ENCODE peak calls at places on chromosomes 12 and 14, in ten cellular contexts. One of them, this sample, is unnamed.

GRCh38 chr12:9043766-9044165 is 54.4 kb downstream of the KLRG1 start:
- DNase-seq in nephron progenitor cell: no peak
- DNase-seq in NCI-H146: no peak
- DNase-seq in kidney tubule cell: no peak
- DNase-seq in heart right ventricle: no peak
- DNase-seq in activated T-helper 1 cell treated with Interleukin-2 at 50 U/mL for 16 hours: no peak
- DNase-seq in stimulated activated CD4-positive, alpha-beta T cell treated with anti-CD3 and anti-CD28 coated beads, Interleukin-12 subunit alpha, Interleukin-12 subunit beta, amount 100 ng/mL, for 4 hours: no peak
- DNase-seq in effector memory CD8-positive, alpha-beta T cell: no peak
- DNase-seq in anterior cingulate cortex: no peak
- DNase-seq in thoracic aorta: no peak
- DNase-seq in this sample: no peak

GRCh38 chr12:89663577-89664357 is 44.9 kb downstream of the ATP2B1 start:
- DNase-seq in nephron progenitor cell: no peak
- DNase-seq in NCI-H146: no peak
- DNase-seq in kidney tubule cell: no peak
- DNase-seq in heart right ventricle: no peak
- DNase-seq in activated T-helper 1 cell treated with Interleukin-2 at 50 U/mL for 16 hours: no peak
- DNase-seq in stimulated activated CD4-positive, alpha-beta T cell treated with anti-CD3 and anti-CD28 coated beads, Interleukin-12 subunit alpha, Interleukin-12 subunit beta, amount 100 ng/mL, for 4 hours: no peak
- DNase-seq in effector memory CD8-positive, alpha-beta T cell: no peak
- DNase-seq in anterior cingulate cortex: no peak
- DNase-seq in thoracic aorta: no peak
- DNase-seq in this sample: no peak

GRCh38 chr14:81990312-81990761 is 456.7 kb upstream of the SEL1L start:
- DNase-seq in nephron progenitor cell: peak
- DNase-seq in NCI-H146: peak
- DNase-seq in kidney tubule cell: peak
- DNase-seq in heart right ventricle: no peak
- DNase-seq in activated T-helper 1 cell treated with Interleukin-2 at 50 U/mL for 16 hours: no peak
- DNase-seq in stimulated activated CD4-positive, alpha-beta T cell treated with anti-CD3 and anti-CD28 coated beads, Interleukin-12 subunit alpha, Interleukin-12 subunit beta, amount 100 ng/mL, for 4 hours: peak
- DNase-seq in effector memory CD8-positive, alpha-beta T cell: no peak
- DNase-seq in anterior cingulate cortex: peak
- DNase-seq in thoracic aorta: no peak
- DNase-seq in this sample: peak

GRCh38 chr14:38721822-38722431 is 381.1 kb downstream of the SEC23A start:
- DNase-seq in nephron progenitor cell: peak
- DNase-seq in NCI-H146: peak
- DNase-seq in kidney tubule cell: peak
- DNase-seq in heart right ventricle: peak
- DNase-seq in activated T-helper 1 cell treated with Interleukin-2 at 50 U/mL for 16 hours: no peak
- DNase-seq in stimulated activated CD4-positive, alpha-beta T cell treated with anti-CD3 and anti-CD28 coated beads, Interleukin-12 subunit alpha, Interleukin-12 subunit beta, amount 100 ng/mL, for 4 hours: no peak
- DNase-seq in effector memory CD8-positive, alpha-beta T cell: peak
- DNase-seq in anterior cingulate cortex: peak
- DNase-seq in thoracic aorta: no peak
- DNase-seq in this sample: peak

GRCh38 chr12:119145367-119145766 is 33.4 kb upstream of the HSPB8 start:
- DNase-seq in nephron progenitor cell: no peak
- DNase-seq in NCI-H146: no peak
- DNase-seq in kidney tubule cell: no peak
- DNase-seq in heart right ventricle: no peak
- DNase-seq in activated T-helper 1 cell treated with Interleukin-2 at 50 U/mL for 16 hours: no peak
- DNase-seq in stimulated activated CD4-positive, alpha-beta T cell treated with anti-CD3 and anti-CD28 coated beads, Interleukin-12 subunit alpha, Interleukin-12 subunit beta, amount 100 ng/mL, for 4 hours: no peak
- DNase-seq in effector memory CD8-positive, alpha-beta T cell: no peak
- DNase-seq in anterior cingulate cortex: no peak
- DNase-seq in thoracic aorta: no peak
- DNase-seq in this sample: no peak

GRCh38 chr12:7557227-7557626 is 53.6 kb upstream of the CD163 start:
- DNase-seq in nephron progenitor cell: no peak
- DNase-seq in NCI-H146: no peak
- DNase-seq in kidney tubule cell: no peak
- DNase-seq in heart right ventricle: no peak
- DNase-seq in activated T-helper 1 cell treated with Interleukin-2 at 50 U/mL for 16 hours: no peak
- DNase-seq in stimulated activated CD4-positive, alpha-beta T cell treated with anti-CD3 and anti-CD28 coated beads, Interleukin-12 subunit alpha, Interleukin-12 subunit beta, amount 100 ng/mL, for 4 hours: no peak
- DNase-seq in effector memory CD8-positive, alpha-beta T cell: no peak
- DNase-seq in anterior cingulate cortex: no peak
- DNase-seq in thoracic aorta: no peak
- DNase-seq in this sample: no peak

GRCh38 chr12:122886851-122887816 is 8.8 kb downstream of the VPS37B start:
- DNase-seq in nephron progenitor cell: no peak
- DNase-seq in NCI-H146: no peak
- DNase-seq in kidney tubule cell: peak
- DNase-seq in heart right ventricle: no peak
- DNase-seq in activated T-helper 1 cell treated with Interleukin-2 at 50 U/mL for 16 hours: no peak
- DNase-seq in stimulated activated CD4-positive, alpha-beta T cell treated with anti-CD3 and anti-CD28 coated beads, Interleukin-12 subunit alpha, Interleukin-12 subunit beta, amount 100 ng/mL, for 4 hours: no peak
- DNase-seq in effector memory CD8-positive, alpha-beta T cell: no peak
- DNase-seq in anterior cingulate cortex: no peak
- DNase-seq in thoracic aorta: no peak
- DNase-seq in this sample: no peak

GRCh38 chr14:73717998-73718741 is 4.0 kb upstream of the PNMA1 start:
- DNase-seq in nephron progenitor cell: peak
- DNase-seq in NCI-H146: no peak
- DNase-seq in kidney tubule cell: peak
- DNase-seq in heart right ventricle: no peak
- DNase-seq in activated T-helper 1 cell treated with Interleukin-2 at 50 U/mL for 16 hours: no peak
- DNase-seq in stimulated activated CD4-positive, alpha-beta T cell treated with anti-CD3 and anti-CD28 coated beads, Interleukin-12 subunit alpha, Interleukin-12 subunit beta, amount 100 ng/mL, for 4 hours: no peak
- DNase-seq in effector memory CD8-positive, alpha-beta T cell: no peak
- DNase-seq in anterior cingulate cortex: no peak
- DNase-seq in thoracic aorta: no peak
- DNase-seq in this sample: no peak

GRCh38 chr14:71497645-71498086 is 434.6 kb upstream of the RGS6 start:
- DNase-seq in nephron progenitor cell: no peak
- DNase-seq in NCI-H146: no peak
- DNase-seq in kidney tubule cell: peak
- DNase-seq in heart right ventricle: no peak
- DNase-seq in activated T-helper 1 cell treated with Interleukin-2 at 50 U/mL for 16 hours: no peak
- DNase-seq in stimulated activated CD4-positive, alpha-beta T cell treated with anti-CD3 and anti-CD28 coated beads, Interleukin-12 subunit alpha, Interleukin-12 subunit beta, amount 100 ng/mL, for 4 hours: no peak
- DNase-seq in effector memory CD8-positive, alpha-beta T cell: no peak
- DNase-seq in anterior cingulate cortex: no peak
- DNase-seq in thoracic aorta: no peak
- DNase-seq in this sample: no peak

GRCh38 chr12:124073636-124074035 is 100.6 kb downstream of the ZNF664 start:
- DNase-seq in nephron progenitor cell: no peak
- DNase-seq in NCI-H146: no peak
- DNase-seq in kidney tubule cell: no peak
- DNase-seq in heart right ventricle: no peak
- DNase-seq in activated T-helper 1 cell treated with Interleukin-2 at 50 U/mL for 16 hours: no peak
- DNase-seq in stimulated activated CD4-positive, alpha-beta T cell treated with anti-CD3 and anti-CD28 coated beads, Interleukin-12 subunit alpha, Interleukin-12 subunit beta, amount 100 ng/mL, for 4 hours: no peak
- DNase-seq in effector memory CD8-positive, alpha-beta T cell: no peak
- DNase-seq in anterior cingulate cortex: no peak
- DNase-seq in thoracic aorta: no peak
- DNase-seq in this sample: no peak

GRCh38 chr12:100741084-100741711 is 53.4 kb upstream of the ANO4 start:
- DNase-seq in nephron progenitor cell: no peak
- DNase-seq in NCI-H146: peak
- DNase-seq in kidney tubule cell: peak
- DNase-seq in heart right ventricle: no peak
- DNase-seq in activated T-helper 1 cell treated with Interleukin-2 at 50 U/mL for 16 hours: no peak
- DNase-seq in stimulated activated CD4-positive, alpha-beta T cell treated with anti-CD3 and anti-CD28 coated beads, Interleukin-12 subunit alpha, Interleukin-12 subunit beta, amount 100 ng/mL, for 4 hours: no peak
- DNase-seq in effector memory CD8-positive, alpha-beta T cell: no peak
- DNase-seq in anterior cingulate cortex: no peak
- DNase-seq in thoracic aorta: no peak
- DNase-seq in this sample: no peak

GRCh38 chr12:57219205-57219992 is 2.8 kb downstream of the NXPH4 start:
- DNase-seq in nephron progenitor cell: no peak
- DNase-seq in NCI-H146: no peak
- DNase-seq in kidney tubule cell: no peak
- DNase-seq in heart right ventricle: no peak
- DNase-seq in activated T-helper 1 cell treated with Interleukin-2 at 50 U/mL for 16 hours: no peak
- DNase-seq in stimulated activated CD4-positive, alpha-beta T cell treated with anti-CD3 and anti-CD28 coated beads, Interleukin-12 subunit alpha, Interleukin-12 subunit beta, amount 100 ng/mL, for 4 hours: no peak
- DNase-seq in effector memory CD8-positive, alpha-beta T cell: no peak
- DNase-seq in anterior cingulate cortex: no peak
- DNase-seq in thoracic aorta: no peak
- DNase-seq in this sample: no peak

GRCh38 chr14:91138511-91139359 is 24.9 kb downstream of the DGLUCY start:
- DNase-seq in nephron progenitor cell: no peak
- DNase-seq in NCI-H146: peak
- DNase-seq in kidney tubule cell: peak
- DNase-seq in heart right ventricle: no peak
- DNase-seq in activated T-helper 1 cell treated with Interleukin-2 at 50 U/mL for 16 hours: no peak
- DNase-seq in stimulated activated CD4-positive, alpha-beta T cell treated with anti-CD3 and anti-CD28 coated beads, Interleukin-12 subunit alpha, Interleukin-12 subunit beta, amount 100 ng/mL, for 4 hours: peak
- DNase-seq in effector memory CD8-positive, alpha-beta T cell: peak
- DNase-seq in anterior cingulate cortex: no peak
- DNase-seq in thoracic aorta: no peak
- DNase-seq in this sample: no peak

GRCh38 chr12:3421599-3421998 is 69.4 kb upstream of the PRMT8 start:
- DNase-seq in nephron progenitor cell: no peak
- DNase-seq in NCI-H146: no peak
- DNase-seq in kidney tubule cell: no peak
- DNase-seq in heart right ventricle: no peak
- DNase-seq in activated T-helper 1 cell treated with Interleukin-2 at 50 U/mL for 16 hours: no peak
- DNase-seq in stimulated activated CD4-positive, alpha-beta T cell treated with anti-CD3 and anti-CD28 coated beads, Interleukin-12 subunit alpha, Interleukin-12 subunit beta, amount 100 ng/mL, for 4 hours: no peak
- DNase-seq in effector memory CD8-positive, alpha-beta T cell: no peak
- DNase-seq in anterior cingulate cortex: no peak
- DNase-seq in thoracic aorta: no peak
- DNase-seq in this sample: no peak

GRCh38 chr12:68279227-68280054 is 26.0 kb upstream of the IL22 start:
- DNase-seq in nephron progenitor cell: no peak
- DNase-seq in NCI-H146: no peak
- DNase-seq in kidney tubule cell: no peak
- DNase-seq in heart right ventricle: no peak
- DNase-seq in activated T-helper 1 cell treated with Interleukin-2 at 50 U/mL for 16 hours: no peak
- DNase-seq in stimulated activated CD4-positive, alpha-beta T cell treated with anti-CD3 and anti-CD28 coated beads, Interleukin-12 subunit alpha, Interleukin-12 subunit beta, amount 100 ng/mL, for 4 hours: no peak
- DNase-seq in effector memory CD8-positive, alpha-beta T cell: no peak
- DNase-seq in anterior cingulate cortex: no peak
- DNase-seq in thoracic aorta: no peak
- DNase-seq in this sample: no peak

GRCh38 chr12:54502485-54502884 is 4.9 kb downstream of the NCKAP1L start:
- DNase-seq in nephron progenitor cell: no peak
- DNase-seq in NCI-H146: no peak
- DNase-seq in kidney tubule cell: no peak
- DNase-seq in heart right ventricle: no peak
- DNase-seq in activated T-helper 1 cell treated with Interleukin-2 at 50 U/mL for 16 hours: no peak
- DNase-seq in stimulated activated CD4-positive, alpha-beta T cell treated with anti-CD3 and anti-CD28 coated beads, Interleukin-12 subunit alpha, Interleukin-12 subunit beta, amount 100 ng/mL, for 4 hours: no peak
- DNase-seq in effector memory CD8-positive, alpha-beta T cell: no peak
- DNase-seq in anterior cingulate cortex: no peak
- DNase-seq in thoracic aorta: no peak
- DNase-seq in this sample: no peak

GRCh38 chr14:31445703-31446102 is 11.6 kb downstream of the DTD2 start:
- DNase-seq in nephron progenitor cell: no peak
- DNase-seq in NCI-H146: no peak
- DNase-seq in kidney tubule cell: no peak
- DNase-seq in heart right ventricle: no peak
- DNase-seq in activated T-helper 1 cell treated with Interleukin-2 at 50 U/mL for 16 hours: no peak
- DNase-seq in stimulated activated CD4-positive, alpha-beta T cell treated with anti-CD3 and anti-CD28 coated beads, Interleukin-12 subunit alpha, Interleukin-12 subunit beta, amount 100 ng/mL, for 4 hours: no peak
- DNase-seq in effector memory CD8-positive, alpha-beta T cell: no peak
- DNase-seq in anterior cingulate cortex: no peak
- DNase-seq in thoracic aorta: no peak
- DNase-seq in this sample: no peak

GRCh38 chr14:71852201-71852600 is 80.0 kb upstream of the RGS6 start:
- DNase-seq in nephron progenitor cell: no peak
- DNase-seq in NCI-H146: no peak
- DNase-seq in kidney tubule cell: no peak
- DNase-seq in heart right ventricle: no peak
- DNase-seq in activated T-helper 1 cell treated with Interleukin-2 at 50 U/mL for 16 hours: no peak
- DNase-seq in stimulated activated CD4-positive, alpha-beta T cell treated with anti-CD3 and anti-CD28 coated beads, Interleukin-12 subunit alpha, Interleukin-12 subunit beta, amount 100 ng/mL, for 4 hours: no peak
- DNase-seq in effector memory CD8-positive, alpha-beta T cell: no peak
- DNase-seq in anterior cingulate cortex: no peak
- DNase-seq in thoracic aorta: no peak
- DNase-seq in this sample: no peak

GRCh38 chr12:15050664-15051063 is 77.8 kb downstream of the PDE6H start:
- DNase-seq in nephron progenitor cell: no peak
- DNase-seq in NCI-H146: no peak
- DNase-seq in kidney tubule cell: peak
- DNase-seq in heart right ventricle: no peak
- DNase-seq in activated T-helper 1 cell treated with Interleukin-2 at 50 U/mL for 16 hours: no peak
- DNase-seq in stimulated activated CD4-positive, alpha-beta T cell treated with anti-CD3 and anti-CD28 coated beads, Interleukin-12 subunit alpha, Interleukin-12 subunit beta, amount 100 ng/mL, for 4 hours: no peak
- DNase-seq in effector memory CD8-positive, alpha-beta T cell: no peak
- DNase-seq in anterior cingulate cortex: no peak
- DNase-seq in thoracic aorta: no peak
- DNase-seq in this sample: no peak

GRCh38 chr12:82505150-82505549 is 146.8 kb downstream of the METTL25 start:
- DNase-seq in nephron progenitor cell: no peak
- DNase-seq in NCI-H146: no peak
- DNase-seq in kidney tubule cell: no peak
- DNase-seq in heart right ventricle: no peak
- DNase-seq in activated T-helper 1 cell treated with Interleukin-2 at 50 U/mL for 16 hours: no peak
- DNase-seq in stimulated activated CD4-positive, alpha-beta T cell treated with anti-CD3 and anti-CD28 coated beads, Interleukin-12 subunit alpha, Interleukin-12 subunit beta, amount 100 ng/mL, for 4 hours: no peak
- DNase-seq in effector memory CD8-positive, alpha-beta T cell: no peak
- DNase-seq in anterior cingulate cortex: no peak
- DNase-seq in thoracic aorta: no peak
- DNase-seq in this sample: no peak

GRCh38 chr12:65232490-65233077 is 45.9 kb upstream of the MSRB3 start:
- DNase-seq in nephron progenitor cell: no peak
- DNase-seq in NCI-H146: no peak
- DNase-seq in kidney tubule cell: peak
- DNase-seq in heart right ventricle: no peak
- DNase-seq in activated T-helper 1 cell treated with Interleukin-2 at 50 U/mL for 16 hours: no peak
- DNase-seq in stimulated activated CD4-positive, alpha-beta T cell treated with anti-CD3 and anti-CD28 coated beads, Interleukin-12 subunit alpha, Interleukin-12 subunit beta, amount 100 ng/mL, for 4 hours: no peak
- DNase-seq in effector memory CD8-positive, alpha-beta T cell: no peak
- DNase-seq in anterior cingulate cortex: no peak
- DNase-seq in thoracic aorta: no peak
- DNase-seq in this sample: no peak

GRCh38 chr14:85579957-85580356 is 50.0 kb downstream of the FLRT2 start:
- DNase-seq in nephron progenitor cell: no peak
- DNase-seq in NCI-H146: no peak
- DNase-seq in kidney tubule cell: no peak
- DNase-seq in heart right ventricle: no peak
- DNase-seq in activated T-helper 1 cell treated with Interleukin-2 at 50 U/mL for 16 hours: no peak
- DNase-seq in stimulated activated CD4-positive, alpha-beta T cell treated with anti-CD3 and anti-CD28 coated beads, Interleukin-12 subunit alpha, Interleukin-12 subunit beta, amount 100 ng/mL, for 4 hours: no peak
- DNase-seq in effector memory CD8-positive, alpha-beta T cell: no peak
- DNase-seq in anterior cingulate cortex: no peak
- DNase-seq in thoracic aorta: no peak
- DNase-seq in this sample: no peak

This sample was measured in occipital lobe.